ENCODE peak calls at places on chromosomes 12 and 14, in ten cellular contexts. I is psoas muscle, B is mucosa of descending colon, A is A549, W is foreskin fibroblast, U is breast epithelium, C is fibroblast of mammary gland, G is AG10803, L is IMR-90, D is Panc1. J is an unnamed sample.

GRCh38 chr14:58488550-58488949 is 61.0 kb downstream of the KIAA0586 start:
- DNase-seq in I (no peak), B (no peak), A (no peak), W (peak; percentile 29), U (no peak), C (peak; percentile 48), G (peak; percentile 35), L (peak; percentile 50), D (no peak), J (peak; percentile 8)

GRCh38 chr12:32508626-32509025 is 109.3 kb downstream of the FGD4 start:
- DNase-seq in I (no peak), B (no peak), A (no peak), W (no peak), U (no peak), C (no peak), G (no peak), L (no peak), D (no peak), J (no peak)

GRCh38 chr12:53726946-53727309 is 324 bp downstream of the CALCOCO1 start:
- DNase-seq in I (no peak), B (peak; percentile 49), A (no peak), W (no peak), U (no peak), C (peak; percentile 50), G (peak; percentile 34), L (peak; percentile 34), D (no peak), J (peak; percentile 63)

GRCh38 chr12:46370380-46370734 is 2.2 kb downstream of the SLC38A2 start:
- DNase-seq in I (no peak), B (no peak), A (no peak), W (no peak), U (no peak), C (no peak), G (no peak), L (no peak), D (no peak), J (no peak)

GRCh38 chr12:87935216-87935615 is 94.0 kb downstream of the C12orf50 start:
- DNase-seq in I (no peak), B (no peak), A (no peak), W (no peak), U (no peak), C (no peak), G (no peak), L (no peak), D (no peak), J (no peak)

GRCh38 chr14:87334997-87335675 is 657.8 kb downstream of the GALC start:
- DNase-seq in I (no peak), B (no peak), A (no peak), W (no peak), U (no peak), C (peak; percentile 49), G (peak; percentile 26), L (no peak), D (no peak), J (peak; percentile 16)

GRCh38 chr14:79855789-79856188 is 355.5 kb downstream of the DIO2 start:
- DNase-seq in I (no peak), B (no peak), A (no peak), W (no peak), U (no peak), C (no peak), G (no peak), L (peak; percentile 9), D (no peak), J (no peak)

GRCh38 chr14:94673781-94674231 is 61.6 kb downstream of the SERPINA3 start:
- DNase-seq in I (no peak), B (no peak), A (no peak), W (no peak), U (no peak), C (no peak), G (no peak), L (peak; percentile 65), D (no peak), J (no peak)

GRCh38 chr12:126727656-126728055 is 1539.3 kb upstream of the TMEM132C start:
- DNase-seq in I (no peak), B (no peak), A (no peak), W (no peak), U (no peak), C (no peak), G (no peak), L (no peak), D (no peak), J (no peak)

GRCh38 chr14:46054526-46054925 is 597.1 kb downstream of the RPL10L start:
- DNase-seq in I (no peak), B (no peak), A (no peak), W (peak; percentile 80), U (no peak), C (peak; percentile 87), G (peak; percentile 81), L (peak; percentile 79), D (no peak), J (peak; percentile 62)

GRCh38 chr12:80218925-80219714 is 119.8 kb downstream of the OTOGL start:
- DNase-seq in I (no peak), B (no peak), A (no peak), W (no peak), U (no peak), C (no peak), G (no peak), L (no peak), D (no peak), J (peak; percentile 44)

GRCh38 chr14:94390372-94391086 is 2.1 kb upstream of the SERPINA1 start:
- DNase-seq in I (peak; percentile 44), B (peak; percentile 87), A (no peak), W (no peak), U (peak; percentile 45), C (no peak), G (no peak), L (no peak), D (no peak), J (no peak)

GRCh38 chr12:28645891-28646290 is 455.6 kb downstream of the CCDC91 start:
- DNase-seq in I (no peak), B (no peak), A (no peak), W (no peak), U (no peak), C (no peak), G (no peak), L (no peak), D (no peak), J (no peak)
- H3K4me3 ChIP-seq in I (no peak overlapping the region), B (no peak overlapping the region), A (no peak overlapping the region), W (no peak overlapping the region), U (no peak overlapping the region), C (no peak overlapping the region), G (no peak overlapping the region), L (no peak overlapping the region), D (no peak overlapping the region), J (no peak overlapping the region)

GRCh38 chr14:76975051-76975450 is 53.5 kb downstream of the IRF2BPL start:
- DNase-seq in I (no peak), B (no peak), A (no peak), W (no peak), U (no peak), C (no peak), G (no peak), L (no peak), D (no peak), J (no peak)
- TF ChIP-seq CTCF in I (no peak), B (no peak), A (no peak), W (no peak), U (no peak), C (no peak), G (no peak), L (no peak), D (no peak), J (no peak)

GRCh38 chr12:65779091-65779642 is 45.1 kb upstream of the HMGA2 start:
- DNase-seq in I (no peak), B (no peak), A (peak; percentile 63), W (peak; percentile 28), U (no peak), C (peak; percentile 51), G (peak; percentile 61), L (peak; percentile 61), D (peak; percentile 10), J (peak; percentile 11)
- H3K4me3 ChIP-seq in I (no peak overlapping the region), B (no peak overlapping the region), A (no peak overlapping the region), W (no peak overlapping the region), U (no peak overlapping the region), C (no peak overlapping the region), G (no peak overlapping the region), L (no peak overlapping the region), D (no peak overlapping the region), J (no peak overlapping the region)

GRCh38 chr14:52015411-52016030 is 26.2 kb downstream of the RTRAF start:
- DNase-seq in I (no peak), B (no peak), A (peak; percentile 39), W (no peak), U (no peak), C (no peak), G (no peak), L (peak; percentile 17), D (no peak), J (peak; percentile 23)

GRCh38 chr14:52011557-52011956 is 22.2 kb downstream of the RTRAF start:
- DNase-seq in I (no peak), B (no peak), A (no peak), W (no peak), U (no peak), C (no peak), G (no peak), L (no peak), D (no peak), J (no peak)

GRCh38 chr14:52014601-52015267 is 25.4 kb downstream of the RTRAF start:
- DNase-seq in I (no peak), B (no peak), A (no peak), W (no peak), U (no peak), C (no peak), G (no peak), L (no peak), D (no peak), J (no peak)

GRCh38 chr14:52012635-52013034 is 23.3 kb downstream of the RTRAF start:
- DNase-seq in I (peak; percentile 62), B (no peak), A (no peak), W (peak; percentile 69), U (no peak), C (peak; percentile 88), G (peak; percentile 51), L (no peak), D (no peak), J (peak; percentile 67)

GRCh38 chr14:52013984-52014600 is 24.7 kb downstream of the RTRAF start:
- DNase-seq in I (no peak), B (no peak), A (peak; percentile 20), W (no peak), U (no peak), C (no peak), G (no peak), L (no peak), D (no peak), J (no peak)
- TF ChIP-seq CTCF in I (no peak), B (no peak), A (no peak), W (no peak), U (no peak), C (peak; percentile 29), G (no peak), L (no peak), D (peak; percentile 37), J (peak; percentile 27)

DNA sequence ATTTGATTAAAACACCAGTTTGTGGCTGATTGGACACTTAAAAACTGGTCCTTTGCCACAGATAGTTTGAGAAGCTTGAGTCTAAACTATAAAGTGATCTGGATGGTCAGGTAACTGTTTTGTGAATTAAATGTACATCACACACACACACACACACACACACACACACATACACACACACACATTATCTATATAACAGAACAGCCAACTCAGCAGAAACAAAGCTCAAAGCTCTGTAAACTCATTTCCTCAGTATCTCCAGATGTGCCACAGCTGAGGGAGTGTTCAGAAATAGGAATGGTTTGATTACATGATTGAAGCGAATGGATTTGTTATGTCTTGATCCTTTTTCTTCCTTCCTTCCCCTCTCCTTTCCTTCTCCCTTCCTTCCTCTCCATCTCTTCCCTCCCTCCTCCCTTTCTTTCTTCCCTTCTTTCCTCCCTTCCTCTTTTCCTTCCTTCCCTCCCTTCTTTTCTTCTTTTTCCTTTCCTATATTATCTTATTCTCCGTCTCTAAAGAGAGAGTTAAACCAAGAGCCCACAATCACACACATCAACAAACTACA is 100.3 kb downstream of the LLPH start:
- DNase-seq in I (no peak), B (no peak), A (no peak), W (no peak), U (no peak), C (no peak), G (no peak), L (no peak), D (no peak), J (no peak)
- H3K4me3 ChIP-seq in I (no peak overlapping the region), B (no peak overlapping the region), A (no peak overlapping the region), W (no peak overlapping the region), U (no peak overlapping the region), C (no peak overlapping the region), G (no peak overlapping the region), L (no peak overlapping the region), D (no peak overlapping the region), J (no peak overlapping the region)

J was measured in fibroblast of villous mesenchyme.